ENCODE peak calls at places on chromosomes 2 and 18, in eight cellular contexts. W, Q, N, T, X, G, O and Z are unnamed samples.

GRCh38 chr2:148645925-148646559 is 1.5 kb downstream of the EPC2 start:
- DNase-seq in W (peak), Q (peak), N (peak), T (peak), X (no peak), G (peak), O (peak), Z (peak)

GRCh38 chr2:101418704-101419663 is 31.7 kb upstream of the CREG2 start:
- DNase-seq in W (peak), Q (peak), N (no peak), T (peak), X (no peak), G (peak), O (peak), Z (peak)

GRCh38 chr2:188170356-188170755 is 121.3 kb upstream of the GULP1 start:
- DNase-seq in W (no peak), Q (no peak), N (no peak), T (no peak), X (no peak), G (no peak), O (no peak), Z (no peak)

GRCh38 chr2:224860786-224861185 is 144.6 kb upstream of the CCDC195 start:
- DNase-seq in W (no peak), Q (no peak), N (no peak), T (no peak), X (no peak), G (no peak), O (no peak), Z (no peak)

GRCh38 chr2:106223347-106223746 is 29.2 kb upstream of the UXS1 start:
- DNase-seq in W (no peak), Q (no peak), N (no peak), T (no peak), X (no peak), G (no peak), O (no peak), Z (no peak)

GRCh38 chr2:236711440-236711839 is 141.8 kb downstream of the ACKR3 start:
- DNase-seq in W (peak), Q (no peak), N (no peak), T (peak), X (no peak), G (no peak), O (no peak), Z (no peak)

GRCh38 chr2:1680222-1681016 is 63.9 kb downstream of the PXDN start:
- DNase-seq in W (no peak), Q (no peak), N (no peak), T (no peak), X (peak), G (no peak), O (no peak), Z (no peak)

GRCh38 chr2:22850310-22850709 is 534.7 kb upstream of the KLHL29 start:
- DNase-seq in W (no peak), Q (no peak), N (no peak), T (no peak), X (no peak), G (no peak), O (no peak), Z (no peak)

GRCh38 chr18:58606236-58606635 is 22.7 kb downstream of the ALPK2 start:
- DNase-seq in W (no peak), Q (no peak), N (no peak), T (no peak), X (no peak), G (no peak), O (no peak), Z (no peak)

GRCh38 chr2:41434991-41435390 is 612.8 kb upstream of the PKDCC start:
- DNase-seq in W (no peak), Q (no peak), N (no peak), T (no peak), X (no peak), G (no peak), O (no peak), Z (no peak)

GRCh38 chr2:121810959-121811853 is 55.8 kb downstream of the TSN start:
- DNase-seq in W (peak), Q (no peak), N (no peak), T (peak), X (no peak), G (peak), O (peak), Z (no peak)

GRCh38 chr2:28096421-28096820 is 205.9 kb downstream of the BABAM2 start:
- DNase-seq in W (no peak), Q (no peak), N (no peak), T (peak), X (no peak), G (no peak), O (no peak), Z (no peak)

GRCh38 chr18:48834421-48835011 is 116.2 kb downstream of the SMAD7 start:
- DNase-seq in W (peak), Q (peak), N (peak), T (peak), X (peak), G (peak), O (no peak), Z (peak)

GRCh38 chr2:197073701-197074433 is 147.4 kb upstream of the PGAP1 start:
- DNase-seq in W (peak), Q (no peak), N (no peak), T (no peak), X (no peak), G (no peak), O (peak), Z (no peak)

GRCh38 chr2:8494151-8494550 is 187.7 kb upstream of the ID2 start:
- DNase-seq in W (no peak), Q (no peak), N (no peak), T (no peak), X (no peak), G (no peak), O (no peak), Z (no peak)

GRCh38 chr2:242031481-242032019 is 162.0 kb downstream of the RTP5 start:
- DNase-seq in W (peak), Q (peak), N (no peak), T (peak), X (peak), G (peak), O (no peak), Z (no peak)

GRCh38 chr2:52054824-52055223 is 1022.9 kb upstream of the NRXN1 start:
- DNase-seq in W (no peak), Q (no peak), N (no peak), T (no peak), X (no peak), G (no peak), O (no peak), Z (no peak)